ENCODE peak calls at places on chromosomes 13 and 19, in five cellular contexts. W is SK-N-SH, Y is GM12878, G is HepG2, L is HCT116. P is an unnamed sample.

GRCh38 chr13:98228661-98229349 is 51.7 kb upstream of the RNF113B start:
- DNase-seq in W (no peak), Y (no peak), G (no peak), L (no peak), P (no peak)

GRCh38 chr13:74024314-74024713 is 109.9 kb downstream of the KLF12 start:
- DNase-seq in W (no peak), Y (no peak), G (peak; percentile 10), L (no peak), P (no peak)

GRCh38 chr13:50189450-50189849 is 174.2 kb downstream of the KCNRG start:
- DNase-seq in W (no peak), Y (no peak), G (no peak), L (no peak), P (peak; percentile 28)

GRCh38 chr13:109922518-109922917 is 136.1 kb upstream of the IRS2 start:
- DNase-seq in W (no peak), Y (no peak), G (no peak), L (no peak), P (no peak)

GRCh38 chr19:54169149-54169731 is 3.7 kb downstream of the TMC4 start:
- DNase-seq in W (no peak), Y (no peak), G (no peak), L (no peak), P (no peak)

GRCh38 chr13:27264181-27264580 is 6.4 kb upstream of the RASL11A start:
- DNase-seq in W (peak; percentile 30), Y (no peak), G (no peak), L (no peak), P (no peak)

GRCh38 chr13:79508224-79508961 is 27.4 kb downstream of the NDFIP2 start:
- DNase-seq in W (no peak), Y (no peak), G (no peak), L (no peak), P (no peak)

GRCh38 chr19:45791744-45792481 is 732 bp downstream of the DMWD start:
- DNase-seq in W (no peak), Y (no peak), G (no peak), L (no peak), P (no peak)

GRCh38 chr13:31115616-31116015 is 46.1 kb downstream of the HSPH1 start:
- DNase-seq in W (no peak), Y (no peak), G (no peak), L (no peak), P (no peak)

GRCh38 chr19:54096642-54097106 is 3.9 kb downstream of the OSCAR start:
- DNase-seq in W (no peak), Y (no peak), G (no peak), L (peak; percentile 19), P (peak; percentile 56)

GRCh38 chr19:33196446-33197193 is 2.5 kb downstream of the LRP3 start:
- DNase-seq in W (no peak), Y (no peak), G (no peak), L (no peak), P (no peak)

GRCh38 chr19:12946092-12946845 is 607 bp downstream of the RAD23A start:
- DNase-seq in W (peak; percentile 85), Y (no peak), G (peak; percentile 71), L (peak; percentile 41), P (peak; percentile 85)

GRCh38 chr13:31427151-31427867 is 227.5 kb downstream of the B3GLCT start:
- DNase-seq in W (no peak), Y (no peak), G (no peak), L (no peak), P (no peak)

GRCh38 chr13:90686438-90686837 is 661.0 kb upstream of the MIR17HG start:
- DNase-seq in W (no peak), Y (no peak), G (no peak), L (no peak), P (no peak)

GRCh38 chr13:106423530-106423929 is 111.9 kb downstream of the EFNB2 start:
- DNase-seq in W (no peak), Y (no peak), G (no peak), L (no peak), P (no peak)

GRCh38 chr19:41882568-41883462 is at the start of gene ARHGEF1:
- DNase-seq in W (peak; percentile 89), Y (no peak), G (no peak), L (no peak), P (peak; percentile 79)

GRCh38 chr13:95614641-95615245 is 29.8 kb downstream of the DZIP1 start:
- DNase-seq in W (no peak), Y (no peak), G (no peak), L (no peak), P (no peak)

GRCh38 chr13:100510208-100510997 is 78.2 kb downstream of the GGACT start:
- DNase-seq in W (peak; percentile 77), Y (no peak), G (no peak), L (no peak), P (no peak)

GRCh38 chr13:49746111-49746510 is 46.4 kb downstream of the KPNA3 start:
- DNase-seq in W (no peak), Y (no peak), G (peak; percentile 85), L (no peak), P (no peak)

GRCh38 chr19:29528350-29528945 is 2.7 kb downstream of the VSTM2B start:
- DNase-seq in W (peak; percentile 94), Y (peak; percentile 3), G (peak; percentile 49), L (peak; percentile 31), P (peak; percentile 60)

GRCh38 chr19:34712606-34713261 is 21.3 kb upstream of the ZNF181 start:
- DNase-seq in W (peak; percentile 55), Y (peak; percentile 23), G (peak; percentile 82), L (peak; percentile 71), P (peak; percentile 64)

GRCh38 chr13:43258771-43259170 is 235.4 kb downstream of the DNAJC15 start:
- DNase-seq in W (no peak), Y (no peak), G (no peak), L (no peak), P (no peak)

DNA sequence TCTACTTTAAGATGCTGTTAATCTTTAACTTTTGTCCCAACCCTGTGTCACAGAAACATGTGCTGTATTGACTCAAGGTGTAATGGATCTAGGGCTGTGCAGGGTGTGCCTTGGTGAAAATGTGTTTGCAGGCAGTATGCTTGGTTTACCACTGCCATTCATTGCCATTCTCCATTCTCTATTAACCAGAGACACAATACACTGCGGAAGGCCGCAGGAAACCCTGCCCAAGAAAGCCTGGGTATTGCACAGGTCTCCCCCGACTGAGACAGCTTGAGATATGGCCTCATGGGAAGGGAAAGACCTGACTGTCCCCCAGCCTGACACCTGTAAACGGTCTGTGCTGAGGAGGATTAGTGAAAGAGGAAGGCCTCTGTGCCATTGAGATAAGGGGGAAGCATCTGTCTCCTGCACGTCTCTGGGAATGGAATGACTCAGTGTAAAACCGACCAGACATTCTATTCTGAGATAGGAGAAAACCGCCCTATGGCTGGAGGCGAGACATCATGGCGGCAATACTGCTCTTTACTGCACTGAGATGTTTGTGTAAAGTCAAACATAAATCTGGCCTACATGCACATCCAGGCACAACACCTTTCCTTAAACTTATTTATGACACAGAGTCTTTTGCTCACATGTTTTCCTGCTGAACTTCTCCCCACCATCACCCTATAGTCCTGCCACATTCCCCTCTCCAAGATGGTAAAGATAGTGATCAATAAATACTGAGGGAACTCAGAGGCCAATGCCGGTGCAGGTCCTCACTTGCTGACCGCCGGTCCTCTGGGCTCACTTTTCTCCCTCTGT is 13.1 kb upstream of the ZNF888 start:
- DNase-seq in W (no peak), Y (peak; percentile 36), G (peak; percentile 35), L (no peak), P (peak; percentile 45)
- TF ChIP-seq ZBTB33 in W (no peak), Y (no peak), G (no peak), L (no peak), P (no peak)

DNA sequence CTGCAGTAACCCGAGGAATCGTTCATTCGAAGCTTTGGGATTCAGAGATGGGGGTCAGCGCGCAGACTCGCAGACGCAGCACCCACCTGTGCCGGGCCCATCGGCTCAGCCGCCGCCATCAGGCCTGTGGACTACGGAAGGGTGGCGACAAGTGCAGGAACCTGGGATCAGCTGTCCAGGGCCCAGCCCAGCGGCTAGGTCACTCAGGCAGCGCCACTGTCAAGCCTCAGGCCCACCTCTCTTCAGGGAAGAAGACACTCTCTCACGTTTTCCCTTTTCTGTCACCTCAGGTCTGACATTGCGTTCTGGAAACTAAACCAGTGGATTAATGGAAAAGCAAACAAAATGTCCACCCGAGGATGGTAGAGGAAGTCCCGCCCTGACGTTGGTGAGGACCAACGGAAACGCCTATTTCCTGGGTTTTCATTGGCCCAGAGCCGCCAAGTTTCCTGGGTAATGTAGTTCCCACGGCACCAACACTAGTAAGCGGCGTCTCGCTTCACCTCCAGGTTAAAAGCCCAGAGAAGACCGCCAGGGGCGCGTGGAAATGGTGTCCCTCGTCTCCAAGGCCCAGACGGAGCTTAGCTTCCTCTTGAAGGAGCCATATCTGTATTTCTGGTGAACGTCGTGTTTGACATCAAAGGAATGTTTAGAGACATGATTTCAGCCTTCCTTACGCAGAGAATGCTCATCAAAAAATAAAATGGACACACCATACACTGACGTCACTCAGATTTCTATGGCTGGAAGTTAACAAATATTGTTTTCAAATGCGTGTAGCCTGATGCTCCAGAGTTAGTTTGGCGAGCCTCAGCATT is at the start of gene ZNF772:
- DNase-seq in W (peak; percentile 88), Y (peak; percentile 73), G (peak; percentile 95), L (peak; percentile 68), P (peak; percentile 82)
- TF ChIP-seq ZBTB33 in W (no peak), Y (no peak), G (no peak), L (no peak), P (no peak)

DNA sequence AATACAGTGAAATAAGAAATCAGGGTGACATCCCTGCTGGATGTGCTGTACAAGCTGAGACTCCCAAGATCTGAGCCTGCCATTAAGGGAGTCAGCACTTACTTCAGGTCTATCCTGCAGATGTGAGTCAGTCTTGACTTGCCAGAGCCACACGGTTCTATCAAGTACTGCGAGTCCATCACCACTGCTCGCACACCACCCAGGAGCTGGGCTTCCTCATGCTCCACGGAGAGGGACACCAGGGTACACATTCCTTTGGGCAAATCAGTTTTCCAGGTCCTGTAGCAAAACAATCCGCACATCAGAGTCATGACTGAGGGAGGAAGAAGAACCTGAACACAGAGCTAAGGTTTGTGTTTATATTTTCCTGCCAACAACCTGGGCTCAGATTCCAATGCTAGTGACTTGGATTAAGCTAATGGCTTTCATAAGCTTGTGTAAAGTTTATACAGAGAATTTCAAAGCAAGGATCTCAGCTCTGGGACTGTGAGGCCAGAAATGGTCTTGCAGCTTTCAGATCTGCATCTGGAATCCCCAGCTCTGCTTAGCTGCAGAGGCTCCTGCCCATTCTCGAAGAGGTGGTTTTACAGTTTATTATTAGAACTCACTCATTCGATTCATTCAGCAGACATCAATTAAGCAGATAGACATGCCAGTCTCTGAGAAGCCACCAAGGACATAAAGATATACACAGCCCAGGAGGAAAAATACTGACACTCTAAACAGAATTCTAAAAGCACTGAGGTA is 90.6 kb downstream of the KL start:
- DNase-seq in W (no peak), Y (no peak), G (no peak), L (no peak), P (no peak)
- TF ChIP-seq ZBTB33 in W (no peak), Y (no peak), G (no peak), L (no peak), P (no peak)

DNA sequence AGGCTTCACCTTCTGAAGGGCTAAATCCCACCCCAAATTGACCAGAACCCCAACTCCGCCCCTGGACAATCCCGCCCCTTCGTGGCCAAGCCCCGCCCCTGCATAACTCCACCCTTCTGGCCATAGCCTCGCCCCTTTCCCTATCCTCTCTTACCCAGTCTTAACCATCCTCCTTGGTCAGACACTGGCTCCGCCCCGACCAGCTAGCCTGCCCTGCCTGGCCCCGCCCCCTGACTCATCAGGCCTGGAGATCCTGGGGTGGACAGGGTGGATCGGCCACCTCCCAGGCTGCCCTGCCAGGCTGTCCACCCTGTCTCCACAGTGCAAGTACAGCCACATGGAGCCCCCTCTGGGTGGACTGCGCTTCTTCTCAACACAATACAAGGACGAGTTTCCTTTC is 8.0 kb upstream of the ZNF358 start:
- DNase-seq in W (peak; percentile 73), Y (no peak), G (peak; percentile 26), L (peak; percentile 90), P (peak; percentile 91)
- TF ChIP-seq ZBTB33 in W (no peak), Y (no peak), G (no peak), L (no peak), P (no peak)

GRCh38 chr19:11232555-11232954 is 6.9 kb upstream of the ANGPTL8 start:
- DNase-seq in W (no peak), Y (no peak), G (no peak), L (no peak), P (no peak)
- TF ChIP-seq ZBTB33 in W (no peak), Y (no peak), G (no peak), L (no peak), P (no peak)